ENCODE peak calls at places on chromosomes 4 and X, in ten cellular contexts. V is sigmoid colon; N is activated T-helper 1 cell treated with anti-CD3 and anti-CD28 coated beads, Interleukin-12 subunit alpha, Interleukin-12 subunit beta, Interleukin-2, Interleukin-4 antibody, amounts not matched to agents 30 ng/mL and 10 ng/mL and 1 ng/mL, durations not matched to agents 14 hours and 24 hours and 36 hours; F is NCI-H146; S is CD8-positive, alpha-beta memory T cell; C is kidney glomerular epithelial cell; K is midbrain; O is NCI-H1092 treated with DMSO at 0.1 percent for 48 hours; P is left lobe of liver; Y is tibial artery. T is an unnamed sample.

GRCh38 chr4:88646528-88647280 is 50.9 kb downstream of the NAP1L5 start:
- DNase-seq in Y (no peak), P (no peak), O (no peak), N (no peak), V (no peak), C (no peak), F (no peak), K (no peak), S (no peak), T (no peak)

GRCh38 chr4:8860892-8861575 is 10.6 kb downstream of the HMX1 start:
- DNase-seq in P (no peak), C (no peak), Y (no peak), V (no peak), S (no peak), N (no peak), O (no peak), K (no peak), F (no peak), T (no peak)

GRCh38 chrX:10450229-10450958 is 170.0 kb downstream of the MID1 start:
- DNase-seq in S (no peak), K (no peak), C (peak), Y (no peak), F (no peak), P (no peak), V (no peak), O (no peak), N (no peak), T (no peak)

GRCh38 chr4:103002551-103002950 is 17.0 kb downstream of the SLC9B1 start:
- DNase-seq in K (no peak), O (no peak), C (no peak), V (no peak), F (no peak), N (no peak), Y (no peak), P (no peak), S (no peak), T (no peak)

GRCh38 chrX:27918799-27919198 is 62.5 kb downstream of the DCAF8L1 start:
- DNase-seq in N (no peak), C (peak), Y (no peak), V (no peak), P (peak), O (no peak), S (no peak), K (no peak), F (no peak), T (no peak)

GRCh38 chrX:15985937-15986336 is 131.3 kb upstream of the AP1S2 start:
- DNase-seq in F (no peak), P (no peak), S (no peak), C (no peak), V (no peak), N (no peak), Y (no peak), K (no peak), O (no peak), T (no peak)

GRCh38 chr4:149995134-149995756 is 83.0 kb upstream of the DCLK2 start:
- DNase-seq in S (no peak), V (no peak), F (no peak), C (no peak), Y (no peak), O (no peak), P (no peak), K (no peak), N (no peak), T (no peak)

GRCh38 chr4:72513227-72513626 is 55.8 kb downstream of the ADAMTS3 start:
- DNase-seq in P (no peak), Y (no peak), K (no peak), F (no peak), C (no peak), S (no peak), O (no peak), V (no peak), N (no peak), T (no peak)

GRCh38 chr4:175622887-175623286 is 189.2 kb downstream of the GPM6A start:
- DNase-seq in S (no peak), C (no peak), F (no peak), P (no peak), O (no peak), Y (no peak), N (no peak), V (no peak), K (no peak), T (no peak)

GRCh38 chrX:10111364-10112148 is 45.2 kb upstream of the CLCN4 start:
- DNase-seq in C (no peak), N (peak), Y (no peak), K (no peak), F (no peak), P (no peak), S (peak), V (peak), O (no peak), T (peak)

GRCh38 chr4:21034728-21035127 is 334.5 kb downstream of the PACRGL start:
- DNase-seq in K (no peak), S (no peak), Y (no peak), C (no peak), F (no peak), O (no peak), V (no peak), N (no peak), P (no peak), T (no peak)

GRCh38 chr4:149029056-149029651 is 586.9 kb upstream of the NR3C2 start:
- DNase-seq in C (no peak), S (no peak), Y (no peak), N (no peak), V (no peak), K (no peak), O (no peak), F (no peak), P (no peak), T (no peak)

T was measured in KG1.